ENCODE peak calls at places on chromosomes 13 and 19, in seven cellular contexts. P, C, S, Y, O, H and K are unnamed samples.

GRCh38 chr13:112079696-112080095 is 12.7 kb downstream of the SOX1 start:
- DNase-seq in S (no peak), H (no peak), C (no peak), Y (no peak), O (no peak), P (no peak), K (no peak)

GRCh38 chr13:64540468-64540867 is 2689.7 kb downstream of the PCDH9 start:
- DNase-seq in P (no peak), H (no peak), O (no peak), C (no peak), S (no peak), Y (no peak), K (no peak)

GRCh38 chr19:995051-995827 is 5.0 kb upstream of the GRIN3B start:
- DNase-seq in P (no peak), O (no peak), S (peak; percentile 68), C (no peak), H (no peak), Y (peak; percentile 88), K (no peak)

GRCh38 chr19:10952809-10953208 is 8.0 kb upstream of the SMARCA4 start:
- DNase-seq in Y (no peak), H (no peak), S (no peak), O (no peak), C (peak; percentile 33), P (peak; percentile 67), K (no peak)

GRCh38 chr19:42419309-42419708 is 7.9 kb downstream of the LIPE start:
- DNase-seq in S (no peak), H (no peak), Y (no peak), O (peak; percentile 36), C (no peak), P (peak; percentile 27), K (no peak)

GRCh38 chr19:14004619-14005380 is 1.3 kb downstream of the RFX1 start:
- DNase-seq in S (no peak), O (no peak), Y (peak; percentile 83), P (peak; percentile 86), H (no peak), C (peak; percentile 47), K (no peak)

GRCh38 chr19:35734273-35734672 is 8.0 kb downstream of the IGFLR1 start:
- DNase-seq in C (no peak), Y (no peak), S (no peak), O (no peak), P (peak; percentile 14), H (no peak), K (no peak)

GRCh38 chr13:80562423-80562822 is 221.5 kb upstream of the SPRY2 start:
- DNase-seq in H (no peak), P (no peak), C (no peak), Y (no peak), S (no peak), O (no peak), K (no peak)

GRCh38 chr13:61078976-61079770 is 336.5 kb downstream of the PCDH20 start:
- DNase-seq in C (no peak), H (no peak), P (no peak), Y (no peak), O (no peak), S (no peak), K (no peak)

GRCh38 chr13:51825681-51826254 is 19.2 kb downstream of the TMEM272 start:
- DNase-seq in C (no peak), H (no peak), O (no peak), S (no peak), Y (no peak), P (no peak), K (no peak)

GRCh38 chr13:40102854-40103253 is 447.4 kb downstream of the COG6 start:
- DNase-seq in Y (no peak), P (peak; percentile 55), S (peak; percentile 12), O (peak; percentile 49), C (peak; percentile 52), H (no peak), K (no peak)

GRCh38 chr19:10043286-10043927 is 30.1 kb downstream of the RDH8 start:
- DNase-seq in Y (no peak), P (no peak), C (no peak), S (no peak), H (no peak), O (no peak), K (no peak)

GRCh38 chr13:20994441-20994821 is 67.0 kb downstream of the LATS2 start:
- DNase-seq in S (no peak), H (no peak), P (no peak), O (no peak), Y (peak; percentile 18), C (no peak), K (no peak)

GRCh38 chr19:1231729-1232128 is 6.1 kb downstream of the CBARP start:
- DNase-seq in P (peak; percentile 88), H (no peak), Y (no peak), C (peak; percentile 79), S (no peak), O (no peak), K (no peak)

GRCh38 chr13:30849611-30850010 is 56.5 kb upstream of the MEDAG start:
- DNase-seq in H (no peak), S (no peak), O (no peak), Y (no peak), C (no peak), P (no peak), K (no peak)

GRCh38 chr13:30846844-30847243 is 59.2 kb upstream of the MEDAG start:
- DNase-seq in H (no peak), C (no peak), P (no peak), S (no peak), O (no peak), Y (no peak), K (no peak)

GRCh38 chr13:30850204-30850866 is 55.7 kb upstream of the MEDAG start:
- DNase-seq in C (no peak), P (no peak), S (no peak), O (no peak), Y (no peak), H (no peak), K (no peak)

GRCh38 chr13:30847697-30848307 is 58.3 kb upstream of the MEDAG start:
- DNase-seq in P (peak; percentile 96), C (no peak), H (peak; percentile 85), Y (no peak), S (no peak), O (no peak), K (peak; percentile 99)

GRCh38 chr13:30848332-30849027 is 57.6 kb upstream of the MEDAG start:
- DNase-seq in P (no peak), H (no peak), S (no peak), Y (no peak), C (no peak), O (no peak), K (no peak)
- H3K4me3 ChIP-seq in P (no peak overlapping the region), H (no peak overlapping the region), S (no peak overlapping the region), Y (no peak overlapping the region), C (no peak overlapping the region), O (no peak overlapping the region), K (peak overlapping the region; percentile 29)

GRCh38 chr13:109875746-109876145 is 89.4 kb upstream of the IRS2 start:
- DNase-seq in S (no peak), H (no peak), Y (no peak), P (no peak), O (no peak), C (no peak), K (no peak)
- H3K4me3 ChIP-seq in S (no peak overlapping the region), H (no peak overlapping the region), Y (no peak overlapping the region), P (no peak overlapping the region), O (no peak overlapping the region), C (no peak overlapping the region), K (no peak overlapping the region)

GRCh38 chr13:74092711-74093110 is 41.5 kb downstream of the KLF12 start:
- DNase-seq in P (no peak), S (no peak), O (no peak), Y (no peak), H (no peak), C (no peak), K (no peak)
- H3K4me3 ChIP-seq in P (no peak overlapping the region), S (no peak overlapping the region), O (no peak overlapping the region), Y (no peak overlapping the region), H (no peak overlapping the region), C (no peak overlapping the region), K (no peak overlapping the region)

GRCh38 chr19:19372656-19373416 is 32.6 kb upstream of the GATAD2A start:
- DNase-seq in C (peak; percentile 74), S (no peak), O (peak; percentile 64), P (no peak), Y (no peak), H (no peak), K (no peak)
- H3K4me3 ChIP-seq in C (no peak overlapping the region), S (peak overlapping the region; percentile 2), O (peak overlapping the region; percentile 40), P (no peak overlapping the region), Y (no peak overlapping the region), H (no peak overlapping the region), K (no peak overlapping the region)

GRCh38 chr13:26052136-26052736 is 420 bp upstream of the SHISA2 start:
- DNase-seq in H (no peak), Y (no peak), S (no peak), P (peak; percentile 70), O (no peak), C (no peak), K (no peak)

GRCh38 chr13:26048745-26049144 is 3.1 kb downstream of the SHISA2 start:
- DNase-seq in O (no peak), S (no peak), P (no peak), H (no peak), C (no peak), Y (no peak), K (no peak)

GRCh38 chr13:26053418-26053980 is 1.7 kb upstream of the SHISA2 start:
- DNase-seq in Y (no peak), S (no peak), O (no peak), C (no peak), P (no peak), H (no peak), K (no peak)

GRCh38 chr13:26051231-26052135 is at the start of gene SHISA2:
- DNase-seq in P (peak; percentile 87), H (no peak), C (peak; percentile 45), O (no peak), Y (peak; percentile 70), S (peak; percentile 88), K (no peak)

GRCh38 chr13:26050568-26051230 is 1.1 kb downstream of the SHISA2 start:
- DNase-seq in H (no peak), C (peak; percentile 49), O (no peak), P (peak; percentile 83), Y (peak; percentile 68), S (peak; percentile 89), K (no peak)
- H3K4me3 ChIP-seq in H (no peak overlapping the region), C (peak overlapping the region; percentile 52), O (no peak overlapping the region), P (peak overlapping the region; percentile 7), Y (peak overlapping the region; percentile 60), S (peak overlapping the region; percentile 57), K (peak overlapping the region; percentile 58)